ENCODE peak calls at places on chromosome 14, in six cellular contexts. One of them, this sample, is unnamed.

GRCh38 chr14:76320486-76320885 is 55.5 kb upstream of the ESRRB start:
- DNase-seq in SJSA1: no peak
- DNase-seq in CD8-positive, alpha-beta T cell: no peak
- DNase-seq in T-helper 1 cell: no peak
- DNase-seq in AG09309: no peak
- DNase-seq in CD4-positive, CD25-positive, alpha-beta regulatory T cell: no peak
- DNase-seq in this sample: no peak

GRCh38 chr14:50344116-50344775 is 32.1 kb downstream of the DMAC2L start:
- DNase-seq in SJSA1: no peak
- DNase-seq in CD8-positive, alpha-beta T cell: peak; percentile 48
- DNase-seq in T-helper 1 cell: no peak
- DNase-seq in AG09309: no peak
- DNase-seq in CD4-positive, CD25-positive, alpha-beta regulatory T cell: peak; percentile 56
- DNase-seq in this sample: no peak

GRCh38 chr14:23434488-23435219 is 806 bp downstream of the MYH7 start:
- DNase-seq in SJSA1: peak; percentile 5
- DNase-seq in CD8-positive, alpha-beta T cell: no peak
- DNase-seq in T-helper 1 cell: no peak
- DNase-seq in AG09309: no peak
- DNase-seq in CD4-positive, CD25-positive, alpha-beta regulatory T cell: no peak
- DNase-seq in this sample: no peak

GRCh38 chr14:55160989-55161388 is 30.4 kb downstream of the DLGAP5 start:
- DNase-seq in SJSA1: no peak
- DNase-seq in CD8-positive, alpha-beta T cell: no peak
- DNase-seq in T-helper 1 cell: no peak
- DNase-seq in AG09309: peak; percentile 21
- DNase-seq in CD4-positive, CD25-positive, alpha-beta regulatory T cell: peak; percentile 52
- DNase-seq in this sample: peak; percentile 22

GRCh38 chr14:68076451-68076850 is 256.9 kb downstream of the RAD51B start:
- DNase-seq in SJSA1: no peak
- DNase-seq in CD8-positive, alpha-beta T cell: no peak
- DNase-seq in T-helper 1 cell: no peak
- DNase-seq in AG09309: no peak
- DNase-seq in CD4-positive, CD25-positive, alpha-beta regulatory T cell: no peak
- DNase-seq in this sample: no peak

GRCh38 chr14:81677736-81678135 is 144.1 kb upstream of the SEL1L start:
- DNase-seq in SJSA1: no peak
- DNase-seq in CD8-positive, alpha-beta T cell: no peak
- DNase-seq in T-helper 1 cell: no peak
- DNase-seq in AG09309: no peak
- DNase-seq in CD4-positive, CD25-positive, alpha-beta regulatory T cell: no peak
- DNase-seq in this sample: no peak

GRCh38 chr14:63852271-63852816 is 460 bp upstream of the SYNE2 start:
- DNase-seq in SJSA1: no peak
- DNase-seq in CD8-positive, alpha-beta T cell: no peak
- DNase-seq in T-helper 1 cell: no peak
- DNase-seq in AG09309: no peak
- DNase-seq in CD4-positive, CD25-positive, alpha-beta regulatory T cell: no peak
- DNase-seq in this sample: no peak

GRCh38 chr14:81157431-81157830 is 63.3 kb downstream of the GTF2A1 start:
- DNase-seq in SJSA1: no peak
- DNase-seq in CD8-positive, alpha-beta T cell: no peak
- DNase-seq in T-helper 1 cell: no peak
- DNase-seq in AG09309: no peak
- DNase-seq in CD4-positive, CD25-positive, alpha-beta regulatory T cell: no peak
- DNase-seq in this sample: no peak

GRCh38 chr14:54138024-54138353 is 181.4 kb upstream of the BMP4 start:
- DNase-seq in SJSA1: no peak
- DNase-seq in CD8-positive, alpha-beta T cell: no peak
- DNase-seq in T-helper 1 cell: no peak
- DNase-seq in AG09309: no peak
- DNase-seq in CD4-positive, CD25-positive, alpha-beta regulatory T cell: no peak
- DNase-seq in this sample: no peak

GRCh38 chr14:71687115-71687836 is 245.0 kb upstream of the RGS6 start:
- DNase-seq in SJSA1: no peak
- DNase-seq in CD8-positive, alpha-beta T cell: no peak
- DNase-seq in T-helper 1 cell: no peak
- DNase-seq in AG09309: no peak
- DNase-seq in CD4-positive, CD25-positive, alpha-beta regulatory T cell: no peak
- DNase-seq in this sample: no peak

GRCh38 chr14:45526715-45527549 is 273.9 kb upstream of the MIS18BP1 start:
- DNase-seq in SJSA1: peak; percentile 31
- DNase-seq in CD8-positive, alpha-beta T cell: no peak
- DNase-seq in T-helper 1 cell: no peak
- DNase-seq in AG09309: no peak
- DNase-seq in CD4-positive, CD25-positive, alpha-beta regulatory T cell: peak; percentile 0
- DNase-seq in this sample: no peak

GRCh38 chr14:56461876-56462275 is 117.7 kb upstream of the TMEM260 start:
- DNase-seq in SJSA1: no peak
- DNase-seq in CD8-positive, alpha-beta T cell: no peak
- DNase-seq in T-helper 1 cell: no peak
- DNase-seq in AG09309: no peak
- DNase-seq in CD4-positive, CD25-positive, alpha-beta regulatory T cell: no peak
- DNase-seq in this sample: no peak

GRCh38 chr14:106790189-106791036 is 1264.0 kb downstream of the TMEM121 start:
- DNase-seq in SJSA1: peak; percentile 57
- DNase-seq in CD8-positive, alpha-beta T cell: peak; percentile 73
- DNase-seq in T-helper 1 cell: peak; percentile 59
- DNase-seq in AG09309: no peak
- DNase-seq in CD4-positive, CD25-positive, alpha-beta regulatory T cell: peak; percentile 75
- DNase-seq in this sample: peak; percentile 55

GRCh38 chr14:75229923-75230792 is 48.5 kb upstream of the FOS start:
- DNase-seq in SJSA1: no peak
- DNase-seq in CD8-positive, alpha-beta T cell: peak; percentile 75
- DNase-seq in T-helper 1 cell: peak; percentile 38
- DNase-seq in AG09309: no peak
- DNase-seq in CD4-positive, CD25-positive, alpha-beta regulatory T cell: peak; percentile 51
- DNase-seq in this sample: peak; percentile 80

GRCh38 chr14:72975776-72976175 is 49.5 kb downstream of the DCAF4 start:
- DNase-seq in SJSA1: no peak
- DNase-seq in CD8-positive, alpha-beta T cell: no peak
- DNase-seq in T-helper 1 cell: no peak
- DNase-seq in AG09309: no peak
- DNase-seq in CD4-positive, CD25-positive, alpha-beta regulatory T cell: peak; percentile 10
- DNase-seq in this sample: no peak

GRCh38 chr14:38839743-38840375 is 263.2 kb downstream of the SEC23A start:
- DNase-seq in SJSA1: no peak
- DNase-seq in CD8-positive, alpha-beta T cell: no peak
- DNase-seq in T-helper 1 cell: no peak
- DNase-seq in AG09309: no peak
- DNase-seq in CD4-positive, CD25-positive, alpha-beta regulatory T cell: no peak
- DNase-seq in this sample: no peak

GRCh38 chr14:58771016-58771415 is 133.3 kb downstream of the DACT1 start:
- DNase-seq in SJSA1: no peak
- DNase-seq in CD8-positive, alpha-beta T cell: no peak
- DNase-seq in T-helper 1 cell: no peak
- DNase-seq in AG09309: no peak
- DNase-seq in CD4-positive, CD25-positive, alpha-beta regulatory T cell: no peak
- DNase-seq in this sample: no peak

This sample was measured in immature natural killer cell.